ENCODE peak calls at places on chromosomes 1 and 21, in seven cellular contexts. One of them, this sample, is unnamed.

GRCh38 chr1:38872401-38873026 is 634 bp downstream of the MYCBP start:
- DNase-seq in NCI-H524 treated with DMSO at 0.1 percent for 48 hours: no peak
- DNase-seq in CD4-positive, alpha-beta memory T cell: peak
- DNase-seq in OCI-M1: peak
- DNase-seq in neural progenitor cell: peak
- DNase-seq in colonic mucosa: no peak
- DNase-seq in CD4-positive, CD25-positive, alpha-beta regulatory T cell: peak
- DNase-seq in this sample: no peak

GRCh38 chr1:150121236-150121862 is 28.4 kb upstream of the PLEKHO1 start:
- DNase-seq in NCI-H524 treated with DMSO at 0.1 percent for 48 hours: no peak
- DNase-seq in neural progenitor cell: no peak
- DNase-seq in CD4-positive, CD25-positive, alpha-beta regulatory T cell: no peak
- DNase-seq in CD4-positive, alpha-beta memory T cell: no peak
- DNase-seq in OCI-M1: no peak
- DNase-seq in colonic mucosa: no peak
- DNase-seq in this sample: no peak

GRCh38 chr21:32413697-32414578 is 1.4 kb downstream of the EVA1C start:
- DNase-seq in colonic mucosa: peak
- DNase-seq in CD4-positive, alpha-beta memory T cell: no peak
- DNase-seq in NCI-H524 treated with DMSO at 0.1 percent for 48 hours: no peak
- DNase-seq in OCI-M1: no peak
- DNase-seq in CD4-positive, CD25-positive, alpha-beta regulatory T cell: no peak
- DNase-seq in neural progenitor cell: no peak
- DNase-seq in this sample: no peak

GRCh38 chr1:84719477-84720274 is 29.4 kb upstream of the SSX2IP start:
- DNase-seq in NCI-H524 treated with DMSO at 0.1 percent for 48 hours: no peak
- DNase-seq in colonic mucosa: no peak
- DNase-seq in neural progenitor cell: no peak
- DNase-seq in CD4-positive, alpha-beta memory T cell: no peak
- DNase-seq in CD4-positive, CD25-positive, alpha-beta regulatory T cell: no peak
- DNase-seq in OCI-M1: no peak
- DNase-seq in this sample: peak

GRCh38 chr1:10309240-10310011 is 89.4 kb upstream of the PGD start:
- DNase-seq in neural progenitor cell: no peak
- DNase-seq in OCI-M1: no peak
- DNase-seq in CD4-positive, CD25-positive, alpha-beta regulatory T cell: no peak
- DNase-seq in colonic mucosa: no peak
- DNase-seq in NCI-H524 treated with DMSO at 0.1 percent for 48 hours: no peak
- DNase-seq in CD4-positive, alpha-beta memory T cell: no peak
- DNase-seq in this sample: no peak

GRCh38 chr1:156884560-156884959 is 9.0 kb upstream of the PEAR1 start:
- DNase-seq in NCI-H524 treated with DMSO at 0.1 percent for 48 hours: no peak
- DNase-seq in OCI-M1: no peak
- DNase-seq in CD4-positive, CD25-positive, alpha-beta regulatory T cell: no peak
- DNase-seq in colonic mucosa: no peak
- DNase-seq in neural progenitor cell: peak
- DNase-seq in CD4-positive, alpha-beta memory T cell: no peak
- DNase-seq in this sample: no peak

GRCh38 chr1:23044035-23044434 is 24.8 kb downstream of the KDM1A start:
- DNase-seq in NCI-H524 treated with DMSO at 0.1 percent for 48 hours: no peak
- DNase-seq in CD4-positive, alpha-beta memory T cell: no peak
- DNase-seq in OCI-M1: no peak
- DNase-seq in colonic mucosa: no peak
- DNase-seq in neural progenitor cell: no peak
- DNase-seq in CD4-positive, CD25-positive, alpha-beta regulatory T cell: no peak
- DNase-seq in this sample: no peak

GRCh38 chr1:201505505-201505893 is 1.4 kb downstream of the CSRP1 start:
- DNase-seq in CD4-positive, CD25-positive, alpha-beta regulatory T cell: no peak
- DNase-seq in NCI-H524 treated with DMSO at 0.1 percent for 48 hours: no peak
- DNase-seq in neural progenitor cell: peak
- DNase-seq in CD4-positive, alpha-beta memory T cell: no peak
- DNase-seq in OCI-M1: no peak
- DNase-seq in colonic mucosa: peak
- DNase-seq in this sample: no peak

GRCh38 chr1:177181280-177181630 is 10.5 kb downstream of the BRINP2 start:
- DNase-seq in neural progenitor cell: peak
- DNase-seq in OCI-M1: no peak
- DNase-seq in NCI-H524 treated with DMSO at 0.1 percent for 48 hours: no peak
- DNase-seq in CD4-positive, alpha-beta memory T cell: no peak
- DNase-seq in colonic mucosa: no peak
- DNase-seq in CD4-positive, CD25-positive, alpha-beta regulatory T cell: no peak
- DNase-seq in this sample: no peak

GRCh38 chr1:9263984-9264929 is 28.4 kb upstream of the SPSB1 start:
- DNase-seq in neural progenitor cell: no peak
- DNase-seq in NCI-H524 treated with DMSO at 0.1 percent for 48 hours: no peak
- DNase-seq in CD4-positive, alpha-beta memory T cell: no peak
- DNase-seq in CD4-positive, CD25-positive, alpha-beta regulatory T cell: no peak
- DNase-seq in OCI-M1: no peak
- DNase-seq in colonic mucosa: no peak
- DNase-seq in this sample: no peak

GRCh38 chr1:26158271-26159112 is at the start of gene FAM110D:
- DNase-seq in OCI-M1: no peak
- DNase-seq in CD4-positive, CD25-positive, alpha-beta regulatory T cell: no peak
- DNase-seq in CD4-positive, alpha-beta memory T cell: no peak
- DNase-seq in NCI-H524 treated with DMSO at 0.1 percent for 48 hours: no peak
- DNase-seq in neural progenitor cell: no peak
- DNase-seq in colonic mucosa: no peak
- DNase-seq in this sample: no peak

GRCh38 chr1:6770727-6771567 is 14.3 kb upstream of the CAMTA1 start:
- DNase-seq in CD4-positive, CD25-positive, alpha-beta regulatory T cell: no peak
- DNase-seq in OCI-M1: no peak
- DNase-seq in CD4-positive, alpha-beta memory T cell: no peak
- DNase-seq in neural progenitor cell: peak
- DNase-seq in NCI-H524 treated with DMSO at 0.1 percent for 48 hours: no peak
- DNase-seq in colonic mucosa: no peak
- DNase-seq in this sample: peak

GRCh38 chr1:36511804-36512798 is 29.4 kb upstream of the CSF3R start:
- DNase-seq in NCI-H524 treated with DMSO at 0.1 percent for 48 hours: no peak
- DNase-seq in colonic mucosa: no peak
- DNase-seq in neural progenitor cell: no peak
- DNase-seq in OCI-M1: no peak
- DNase-seq in CD4-positive, CD25-positive, alpha-beta regulatory T cell: no peak
- DNase-seq in CD4-positive, alpha-beta memory T cell: no peak
- DNase-seq in this sample: no peak

GRCh38 chr1:228397454-228397786 is 9.2 kb downstream of the TRIM11 start:
- DNase-seq in CD4-positive, CD25-positive, alpha-beta regulatory T cell: no peak
- DNase-seq in CD4-positive, alpha-beta memory T cell: no peak
- DNase-seq in NCI-H524 treated with DMSO at 0.1 percent for 48 hours: no peak
- DNase-seq in neural progenitor cell: no peak
- DNase-seq in OCI-M1: no peak
- DNase-seq in colonic mucosa: no peak
- DNase-seq in this sample: no peak

GRCh38 chr1:25888426-25888987 is 13.0 kb upstream of the PAQR7 start:
- DNase-seq in CD4-positive, CD25-positive, alpha-beta regulatory T cell: no peak
- DNase-seq in OCI-M1: no peak
- DNase-seq in CD4-positive, alpha-beta memory T cell: no peak
- DNase-seq in neural progenitor cell: no peak
- DNase-seq in colonic mucosa: no peak
- DNase-seq in NCI-H524 treated with DMSO at 0.1 percent for 48 hours: no peak
- DNase-seq in this sample: no peak

GRCh38 chr1:10710489-10710888 is 86.0 kb downstream of the CASZ1 start:
- DNase-seq in CD4-positive, CD25-positive, alpha-beta regulatory T cell: no peak
- DNase-seq in neural progenitor cell: no peak
- DNase-seq in NCI-H524 treated with DMSO at 0.1 percent for 48 hours: no peak
- DNase-seq in CD4-positive, alpha-beta memory T cell: no peak
- DNase-seq in OCI-M1: no peak
- DNase-seq in colonic mucosa: no peak
- DNase-seq in this sample: no peak